ENCODE peak calls at places on chromosomes 11 and 22, in four cellular contexts. G is SK-N-SH, F is GM12878, W is K562. A is an unnamed sample.

GRCh38 chr11:86116386-86116726 is 47.5 kb upstream of the PICALM start:
- DNase-seq in F (peak), G (peak), W (no peak), A (no peak)

GRCh38 chr11:9004310-9004945 is 627 bp upstream of the NRIP3 start:
- DNase-seq in G (no peak), F (no peak), W (no peak), A (no peak)

GRCh38 chr11:7348432-7349298 is 97.0 kb downstream of the SYT9 start:
- DNase-seq in W (no peak), G (peak), F (no peak), A (no peak)

GRCh38 chr11:106152824-106153223 is 75.4 kb downstream of the AASDHPPT start:
- DNase-seq in G (no peak), F (no peak), W (no peak), A (no peak)

GRCh38 chr11:67006029-67006884 is 16.7 kb upstream of the SYT12 start:
- DNase-seq in W (peak), F (no peak), G (peak), A (peak)

GRCh38 chr11:10581481-10582019 is 13.1 kb upstream of the LYVE1 start:
- DNase-seq in G (no peak), F (no peak), W (no peak), A (peak)

GRCh38 chr11:27485930-27486773 is 13.6 kb upstream of the LGR4 start:
- DNase-seq in G (peak), W (peak), F (no peak), A (no peak)

GRCh38 chr11:116595305-116595880 is 177.4 kb downstream of the BUD13 start:
- DNase-seq in F (no peak), G (no peak), W (no peak), A (no peak)

GRCh38 chr11:68043349-68044144 is 4.7 kb downstream of the TCIRG1 start:
- DNase-seq in G (peak), W (peak), F (no peak), A (peak)

GRCh38 chr22:30159561-30160353 is 79.5 kb downstream of the HORMAD2 start:
- DNase-seq in W (no peak), F (no peak), G (no peak), A (no peak)

DNA sequence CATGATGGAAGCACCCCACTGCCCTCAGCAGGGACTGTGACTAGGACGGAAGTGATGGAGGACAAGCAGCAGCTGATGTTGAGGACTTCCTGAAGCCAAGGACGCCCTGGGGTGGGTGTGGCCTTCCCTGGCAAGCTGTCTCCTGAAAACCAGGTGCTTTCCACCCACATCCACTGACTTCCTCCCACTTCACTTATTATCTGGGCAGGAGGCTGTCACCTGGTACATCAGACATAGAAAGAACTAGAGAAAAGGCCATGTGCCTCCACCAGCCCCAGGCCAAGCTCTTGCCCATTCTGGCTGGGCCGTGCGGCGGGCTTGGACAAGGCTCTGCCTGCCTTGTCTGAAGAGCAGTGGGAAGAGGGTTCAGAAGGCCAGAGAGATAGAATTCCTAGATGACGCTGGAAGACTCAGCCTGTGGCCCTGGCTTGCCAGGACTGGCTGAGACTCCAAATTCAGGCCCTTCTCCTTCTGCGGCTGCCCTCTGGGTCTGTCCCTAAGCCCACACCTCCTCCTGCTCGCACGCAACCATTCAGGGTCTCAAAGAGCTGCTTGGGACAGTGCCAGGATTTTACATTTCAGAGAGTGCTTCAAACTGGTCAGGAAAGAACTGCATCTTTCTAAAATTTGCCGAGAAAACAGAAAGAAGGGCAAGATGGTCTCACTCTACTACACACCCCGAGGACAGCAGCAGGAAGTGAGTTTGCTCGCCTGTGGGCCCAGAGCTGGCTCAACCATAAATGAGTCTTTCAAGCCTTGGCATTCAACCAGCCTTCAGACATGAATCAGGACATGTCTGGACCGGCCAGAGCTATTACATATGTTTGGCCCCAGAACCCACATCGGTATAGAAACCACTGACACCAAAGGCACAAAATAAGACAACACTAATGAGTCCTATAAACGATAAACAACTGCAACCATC is 13.3 kb downstream of the ARHGAP1 start:
- DNase-seq in G (no peak), W (no peak), F (no peak), A (no peak)
- TF ChIP-seq GABPA in G (no peak), W (no peak), F (no peak), A (no peak)

DNA sequence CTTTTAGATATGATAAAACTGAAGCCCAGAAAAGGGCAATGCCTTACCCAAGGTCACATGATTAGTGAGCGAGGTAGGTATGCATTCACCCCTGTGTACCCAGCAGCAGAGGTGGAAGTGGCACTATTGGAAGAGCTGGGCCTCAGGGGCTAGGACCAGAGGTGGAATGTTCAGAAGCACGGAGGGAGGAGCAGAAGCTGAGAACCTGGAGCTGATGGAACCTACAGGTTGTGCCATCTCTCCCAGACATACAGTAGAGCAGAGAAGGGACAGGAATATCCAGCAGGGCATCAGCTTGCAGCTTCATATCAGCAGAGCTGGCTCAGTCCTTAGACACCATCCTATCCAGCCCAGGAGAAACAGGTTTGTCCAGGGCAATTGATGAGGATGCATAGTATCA is 14.6 kb upstream of the FCHSD2 start:
- DNase-seq in F (no peak), G (no peak), W (no peak), A (no peak)
- TF ChIP-seq GABPA in F (no peak), G (no peak), W (no peak), A (no peak)

GRCh38 chr11:57566035-57566504 is 1.4 kb downstream of the UBE2L6 start:
- DNase-seq in F (peak), W (no peak), G (no peak), A (peak)

GRCh38 chr11:57568330-57568766 is 876 bp upstream of the UBE2L6 start:
- DNase-seq in G (no peak), W (no peak), F (peak), A (peak)

GRCh38 chr11:57567210-57567511 is 311 bp downstream of the UBE2L6 start:
- DNase-seq in W (no peak), G (no peak), F (no peak), A (no peak)

GRCh38 chr11:57566564-57567209 is 785 bp downstream of the UBE2L6 start:
- DNase-seq in W (peak), F (no peak), G (peak), A (no peak)

DNA sequence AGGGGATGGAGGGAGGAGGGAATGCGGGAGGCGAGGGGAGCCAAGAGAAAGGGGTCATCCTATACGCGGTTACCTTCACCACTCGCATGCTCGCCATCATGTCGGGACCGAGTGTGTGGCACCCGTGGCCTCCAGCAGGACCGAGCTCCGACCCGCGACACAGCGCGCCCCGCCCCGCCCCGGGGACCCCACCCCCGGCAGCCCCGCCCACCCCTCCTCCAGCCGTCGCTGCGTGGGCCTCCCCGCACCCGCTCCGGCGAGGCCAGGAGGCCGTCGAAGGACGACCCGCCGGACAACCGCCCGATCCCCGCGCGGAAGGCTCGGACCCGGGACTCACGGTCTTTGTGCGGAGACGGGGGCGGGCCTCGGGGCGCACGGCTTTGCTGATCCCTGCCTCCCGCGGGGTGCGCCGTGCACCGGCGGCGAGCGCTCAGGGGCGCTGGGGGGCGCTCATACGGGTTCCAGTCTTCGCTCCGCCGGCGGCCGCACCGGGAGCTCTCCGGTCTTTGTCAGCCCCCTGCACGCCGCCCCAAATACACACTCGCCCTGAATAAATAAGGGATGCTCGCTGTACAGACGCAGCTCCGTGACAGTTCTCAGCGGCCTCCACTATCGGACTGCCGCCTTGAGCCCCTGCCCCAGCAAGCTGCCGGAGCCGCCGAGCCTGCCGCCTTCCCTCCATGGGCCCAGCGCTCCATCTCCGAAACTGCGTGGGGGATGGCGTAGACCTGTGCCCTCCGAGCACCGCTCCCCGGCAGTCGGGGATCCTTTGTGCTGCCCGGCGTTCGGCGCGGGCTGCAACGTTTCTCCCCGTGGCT is at the start of gene UBE2L6:
- DNase-seq in F (no peak), W (peak), G (peak), A (peak)
- TF ChIP-seq GABPA in F (no peak), W (no peak), G (no peak), A (no peak)

GRCh38 chr11:1444823-1445422 is 41.7 kb downstream of the MOB2 start:
- DNase-seq in F (no peak), W (no peak), G (no peak), A (no peak)
- TF ChIP-seq GABPA in F (no peak), W (no peak), G (no peak), A (no peak)

GRCh38 chr22:39240841-39241631 is 3.7 kb downstream of the PDGFB start:
- DNase-seq in F (no peak), G (no peak), W (no peak), A (no peak)

GRCh38 chr22:39238966-39239510 is 5.7 kb downstream of the PDGFB start:
- DNase-seq in W (no peak), G (peak), F (no peak), A (no peak)

GRCh38 chr22:39238124-39238466 is 6.7 kb downstream of the PDGFB start:
- DNase-seq in W (no peak), F (no peak), G (no peak), A (no peak)

GRCh38 chr22:39238561-39238960 is 6.2 kb downstream of the PDGFB start:
- DNase-seq in W (no peak), F (no peak), G (no peak), A (no peak)

DNA sequence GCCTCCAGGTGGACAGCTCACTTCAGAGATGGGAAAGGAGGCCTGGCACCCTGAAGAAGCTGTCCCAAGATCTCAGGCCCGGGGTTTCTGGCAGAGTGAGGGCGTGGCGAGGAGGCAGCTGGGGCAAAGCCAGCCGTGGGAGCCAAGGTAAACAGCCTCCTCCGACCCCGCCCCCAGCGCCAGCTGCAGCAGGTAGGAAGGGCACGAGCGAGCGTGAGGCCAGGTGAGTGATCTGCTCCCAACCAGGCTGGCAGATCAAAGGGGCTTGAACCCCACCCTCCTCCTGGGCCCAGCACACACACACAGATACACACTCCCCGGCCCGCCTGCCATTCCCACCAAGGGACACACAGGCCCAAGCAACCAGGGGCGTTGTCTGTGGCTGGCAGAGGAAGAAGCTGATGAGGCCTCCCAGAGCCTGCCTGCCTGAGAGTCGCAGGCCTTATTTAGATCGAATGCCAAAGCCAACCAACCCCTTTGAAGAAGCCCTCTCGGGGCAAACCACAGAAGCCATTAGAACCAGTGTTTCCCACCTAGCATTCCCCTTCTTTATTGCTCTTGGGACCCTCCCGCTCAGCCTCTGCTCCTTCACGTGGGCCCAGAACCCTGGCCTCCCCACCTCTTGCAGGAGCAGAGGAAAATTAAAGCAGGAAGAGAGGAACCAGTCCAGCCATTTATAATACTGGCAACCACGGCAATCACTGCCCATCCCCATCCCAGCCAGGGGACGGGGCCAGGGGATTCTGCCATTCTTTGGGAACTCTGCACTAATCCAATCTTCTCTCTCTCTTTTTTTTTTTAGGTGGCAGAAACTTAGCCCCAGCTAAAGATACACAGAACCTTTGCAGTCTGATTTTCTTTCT is 5.0 kb downstream of the PDGFB start:
- DNase-seq in F (no peak), G (no peak), W (no peak), A (no peak)
- TF ChIP-seq GABPA in F (no peak), G (no peak), W (no peak), A (no peak)

GRCh38 chr22:35838849-35839646 is 121.4 kb downstream of the APOL5 start:
- DNase-seq in F (no peak), G (no peak), W (no peak), A (no peak)
- TF ChIP-seq GABPA in F (no peak), G (no peak), W (no peak), A (no peak)